ENCODE peak calls at places on chromosome 18, in seven cellular contexts. F, V, R, N, I, T and K are unnamed samples.

GRCh38 chr18:48550101-48550729 is 11.4 kb downstream of the CTIF start:
- DNase-seq in F (no peak), V (no peak), R (no peak), N (no peak), I (no peak), T (no peak), K (no peak)

GRCh38 chr18:31819106-31819924 is 58.6 kb upstream of the SLC25A52 start:
- DNase-seq in F (peak; percentile 41), V (no peak), R (peak; percentile 26), N (peak; percentile 74), I (no peak), T (peak; percentile 22), K (peak; percentile 49)

GRCh38 chr18:44409524-44409923 is 271.2 kb upstream of the SETBP1 start:
- DNase-seq in F (no peak), V (no peak), R (no peak), N (no peak), I (no peak), T (no peak), K (no peak)

GRCh38 chr18:50569930-50570329 is 10.0 kb downstream of the MAPK4 start:
- DNase-seq in F (no peak), V (no peak), R (no peak), N (peak; percentile 21), I (no peak), T (no peak), K (no peak)

GRCh38 chr18:46167971-46168370 is 63.8 kb downstream of the HAUS1 start:
- DNase-seq in F (no peak), V (no peak), R (no peak), N (no peak), I (no peak), T (no peak), K (no peak)

GRCh38 chr18:1014951-1015627 is 110.4 kb downstream of the ADCYAP1 start:
- DNase-seq in F (no peak), V (no peak), R (no peak), N (peak; percentile 55), I (no peak), T (no peak), K (no peak)

GRCh38 chr18:34158881-34159690 is 65.6 kb downstream of the NOL4 start:
- DNase-seq in F (peak; percentile 73), V (peak; percentile 36), R (peak; percentile 98), N (peak; percentile 96), I (peak; percentile 37), T (peak; percentile 4), K (peak; percentile 97)

GRCh38 chr18:69109686-69110085 is 291.0 kb upstream of the DOK6 start:
- DNase-seq in F (no peak), V (no peak), R (no peak), N (no peak), I (no peak), T (peak; percentile 22), K (no peak)

GRCh38 chr18:56952026-56952425 is 194.9 kb upstream of the BOD1L2 start:
- DNase-seq in F (no peak), V (no peak), R (peak; percentile 17), N (peak; percentile 7), I (no peak), T (no peak), K (no peak)

GRCh38 chr18:37408676-37409305 is 156.8 kb downstream of the CELF4 start:
- DNase-seq in F (no peak), V (no peak), R (no peak), N (peak; percentile 57), I (no peak), T (no peak), K (peak; percentile 90)

GRCh38 chr18:370753-371615 is 103.1 kb upstream of the THOC1 start:
- DNase-seq in F (no peak), V (no peak), R (no peak), N (peak; percentile 29), I (no peak), T (no peak), K (no peak)

GRCh38 chr18:58998421-58999203 is 133.9 kb downstream of the ZNF532 start:
- DNase-seq in F (no peak), V (no peak), R (no peak), N (peak; percentile 72), I (no peak), T (peak; percentile 68), K (no peak)

GRCh38 chr18:13562494-13563029 is 163.8 kb downstream of the FAM210A start:
- DNase-seq in F (no peak), V (no peak), R (no peak), N (no peak), I (no peak), T (no peak), K (no peak)

GRCh38 chr18:13245481-13246000 is 27.0 kb downstream of the LDLRAD4 start:
- DNase-seq in F (no peak), V (no peak), R (peak; percentile 61), N (no peak), I (no peak), T (no peak), K (no peak)

GRCh38 chr18:8696749-8697211 is 8.6 kb upstream of the MTCL1 start:
- DNase-seq in F (peak; percentile 50), V (peak; percentile 17), R (no peak), N (peak; percentile 68), I (peak; percentile 58), T (peak; percentile 57), K (peak; percentile 74)

GRCh38 chr18:58195278-58195721 is 151.3 kb downstream of the NEDD4L start:
- DNase-seq in F (no peak), V (no peak), R (peak; percentile 77), N (peak; percentile 76), I (no peak), T (no peak), K (peak; percentile 55)

GRCh38 chr18:76922107-76922506 is 99.8 kb downstream of the ZNF236 start:
- DNase-seq in F (peak; percentile 42), V (no peak), R (peak; percentile 74), N (peak; percentile 84), I (no peak), T (peak; percentile 62), K (peak; percentile 47)

GRCh38 chr18:68893396-68893795 is 95.5 kb downstream of the CCDC102B start:
- DNase-seq in F (no peak), V (no peak), R (no peak), N (no peak), I (no peak), T (no peak), K (no peak)

GRCh38 chr18:33951031-33951430 is 273.7 kb downstream of the NOL4 start:
- DNase-seq in F (no peak), V (no peak), R (no peak), N (no peak), I (no peak), T (peak; percentile 6), K (no peak)